ENCODE peak calls at places on chromosomes 12 and 14, in six cellular contexts. Y, K, I, G, O and J are unnamed samples.

GRCh38 chr12:19688489-19688888 is 249.2 kb downstream of the AEBP2 start:
- DNase-seq in Y (no peak), O (no peak), I (no peak), K (no peak), G (no peak), J (no peak)

GRCh38 chr14:84523746-84524145 is 1006.2 kb upstream of the FLRT2 start:
- DNase-seq in Y (no peak), G (no peak), K (no peak), I (no peak), O (no peak), J (no peak)

GRCh38 chr12:124744659-124745467 is 118.8 kb downstream of the SCARB1 start:
- DNase-seq in O (peak; percentile 78), Y (no peak), I (peak; percentile 48), G (peak; percentile 76), K (peak; percentile 85), J (no peak)

GRCh38 chr14:26123459-26123858 is 474.4 kb downstream of the NOVA1 start:
- DNase-seq in K (no peak), Y (no peak), I (no peak), O (no peak), G (no peak), J (no peak)

GRCh38 chr12:115873416-115874082 is 403.9 kb downstream of the MED13L start:
- DNase-seq in G (no peak), I (no peak), K (no peak), Y (no peak), O (peak; percentile 23), J (no peak)

GRCh38 chr12:111557271-111558106 is 41.6 kb downstream of the ATXN2 start:
- DNase-seq in Y (no peak), K (no peak), O (no peak), G (no peak), I (no peak), J (no peak)

GRCh38 chr12:54285150-54286041 is 4.9 kb downstream of the HNRNPA1 start:
- DNase-seq in Y (no peak), G (no peak), O (no peak), K (no peak), I (no peak), J (no peak)

GRCh38 chr12:69824028-69824427 is 999 bp upstream of the MYRFL start:
- DNase-seq in O (no peak), I (no peak), Y (no peak), G (no peak), K (no peak), J (no peak)

GRCh38 chr14:78319411-78319810 is 149.2 kb downstream of the NRXN3 start:
- DNase-seq in G (no peak), Y (no peak), K (peak; percentile 50), I (no peak), O (no peak), J (no peak)

GRCh38 chr12:53039851-53040250 is 10.0 kb upstream of the TNS2 start:
- DNase-seq in Y (no peak), O (no peak), G (no peak), I (no peak), K (no peak), J (no peak)

GRCh38 chr12:61879229-61879628 is 381.0 kb upstream of the USP15 start:
- DNase-seq in Y (no peak), O (no peak), I (no peak), K (no peak), G (no peak), J (no peak)

GRCh38 chr12:61880186-61880585 is 380.0 kb upstream of the USP15 start:
- DNase-seq in K (no peak), O (no peak), I (no peak), G (no peak), Y (no peak), J (no peak)
- H3K4me3 ChIP-seq in K (no peak overlapping the region), O (no peak overlapping the region), I (no peak overlapping the region), G (no peak overlapping the region), Y (no peak overlapping the region), J (no peak overlapping the region)

DNA sequence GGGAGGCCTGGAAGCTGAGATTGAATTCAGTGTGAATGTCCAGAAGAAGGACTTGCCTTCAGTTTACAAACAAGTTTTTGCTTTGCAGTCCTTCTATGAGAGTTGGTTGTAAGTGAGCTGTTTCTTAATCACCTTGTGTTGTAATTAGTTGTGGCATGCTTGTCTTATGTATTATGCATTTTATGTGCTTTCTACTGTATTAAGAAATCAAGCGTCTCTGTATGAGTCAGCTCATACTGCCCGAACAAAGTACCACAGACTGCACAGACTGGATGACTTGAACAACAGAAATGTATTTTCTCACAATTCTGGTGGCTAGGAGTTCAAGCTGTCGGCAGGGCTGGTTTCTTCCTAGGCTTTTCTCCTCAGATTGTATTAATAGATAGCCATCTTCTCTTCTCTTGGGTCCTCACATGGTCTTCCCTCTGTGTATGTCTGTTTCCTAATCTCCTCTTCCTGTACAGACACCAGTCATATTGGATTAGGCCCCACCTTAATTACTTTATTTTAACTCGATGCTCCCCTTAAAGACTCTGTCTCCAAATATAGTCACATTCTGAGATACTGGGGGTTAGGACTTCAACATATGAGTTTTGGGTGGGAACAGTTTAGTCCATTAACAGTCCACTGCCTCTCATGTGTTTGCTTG is 77.8 kb downstream of the FLRT2 start:
- DNase-seq in G (no peak), Y (no peak), O (no peak), K (no peak), I (no peak), J (no peak)
- H3K9ac ChIP-seq in G (no peak overlapping the region), Y (no peak overlapping the region), O (no peak overlapping the region), K (no peak overlapping the region), I (no peak overlapping the region), J (no peak overlapping the region)

GRCh38 chr12:128820253-128820652 is 3.5 kb downstream of the SLC15A4 start:
- DNase-seq in O (no peak), I (no peak), Y (no peak), G (no peak), K (no peak), J (no peak)

GRCh38 chr12:128825845-128826244 is 2.1 kb upstream of the SLC15A4 start:
- DNase-seq in I (no peak), Y (no peak), O (no peak), G (no peak), K (no peak), J (no peak)

GRCh38 chr12:128823916-128824839 is at the start of gene SLC15A4:
- DNase-seq in I (no peak), Y (peak; percentile 85), O (peak; percentile 86), K (peak; percentile 95), G (peak; percentile 80), J (peak; percentile 96)

GRCh38 chr12:128820723-128821432 is 2.9 kb downstream of the SLC15A4 start:
- DNase-seq in O (no peak), I (no peak), K (no peak), G (no peak), Y (no peak), J (no peak)

GRCh38 chr12:128823216-128823915 is 392 bp downstream of the SLC15A4 start:
- DNase-seq in Y (no peak), O (peak; percentile 12), G (no peak), I (no peak), K (peak; percentile 49), J (peak; percentile 16)
- TF ChIP-seq ZNF274 in Y (no peak), O (no peak), G (no peak), I (no peak), K (no peak), J (no peak)

DNA sequence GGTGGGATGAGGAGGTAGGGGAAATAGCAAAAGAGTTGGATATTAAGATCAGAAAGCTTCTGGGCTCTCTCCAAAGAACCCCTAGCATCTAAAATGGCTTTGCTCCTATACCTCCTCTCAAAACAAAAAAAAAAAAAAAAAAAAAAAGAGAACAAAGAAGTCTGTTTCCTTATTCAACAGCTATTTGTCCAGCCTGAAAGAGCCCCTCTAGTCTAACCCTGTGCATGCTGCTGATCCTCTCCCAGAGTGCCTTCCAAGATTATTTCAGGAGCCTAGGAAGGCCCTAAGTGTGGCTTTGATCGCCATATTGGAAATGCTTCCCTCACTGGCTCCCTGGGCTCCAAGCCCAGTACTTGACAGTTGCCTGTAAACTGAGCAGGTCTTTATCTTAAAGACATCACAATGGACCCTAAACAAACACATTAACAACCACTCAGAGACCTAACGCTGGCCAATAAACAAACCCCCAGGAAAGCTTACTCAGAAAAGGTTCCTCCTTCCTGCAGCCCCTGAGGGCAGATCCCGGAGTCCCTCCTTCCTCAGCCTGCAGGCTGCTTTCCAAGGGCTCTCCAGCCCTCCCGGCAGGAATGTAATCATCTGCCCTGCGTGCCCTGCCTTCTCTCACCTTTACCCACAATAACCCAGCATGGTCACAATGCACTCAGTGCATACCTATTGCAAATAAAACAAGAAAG is 17.4 kb upstream of the COL2A1 start:
- DNase-seq in O (no peak), G (no peak), I (no peak), K (no peak), Y (peak; percentile 97), J (peak; percentile 95)
- H3K4me3 ChIP-seq in O (no peak overlapping the region), G (no peak overlapping the region), I (no peak overlapping the region), K (no peak overlapping the region), Y (no peak overlapping the region), J (no peak overlapping the region)

GRCh38 chr12:55719371-55719770 is 822 bp upstream of the RDH5 start:
- DNase-seq in K (no peak), G (no peak), Y (no peak), O (no peak), I (no peak), J (no peak)
- H3K9ac ChIP-seq in K (no peak overlapping the region), G (no peak overlapping the region), Y (no peak overlapping the region), O (no peak overlapping the region), I (no peak overlapping the region), J (no peak overlapping the region)

DNA sequence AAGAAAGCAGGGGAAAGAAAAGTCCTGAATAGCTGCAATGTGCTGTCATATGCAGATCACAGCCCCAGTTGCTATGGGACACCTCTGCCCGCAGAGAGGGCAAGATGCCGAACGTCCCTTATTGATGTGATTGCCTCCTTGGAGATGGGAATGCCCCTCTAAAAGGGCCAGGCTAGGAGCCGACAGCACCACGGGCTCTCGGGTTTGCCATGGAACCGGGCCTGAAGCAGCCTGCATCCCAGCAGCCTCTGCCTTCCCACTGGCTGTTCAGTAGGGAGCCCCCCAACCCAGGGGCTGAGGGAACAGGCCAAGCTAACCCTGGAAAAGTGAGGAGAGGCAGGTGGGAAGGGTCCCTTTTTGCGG is 223.3 kb downstream of the ZFP36L1 start:
- DNase-seq in I (no peak), O (no peak), K (no peak), Y (no peak), G (no peak), J (no peak)
- TF ChIP-seq ZNF274 in I (no peak), O (no peak), K (no peak), Y (no peak), G (no peak), J (no peak)

GRCh38 chr14:54805080-54805479 is 97.5 kb downstream of the GCH1 start:
- DNase-seq in G (no peak), O (no peak), Y (no peak), I (no peak), K (no peak), J (no peak)
- H3K4me3 ChIP-seq in G (no peak overlapping the region), O (no peak overlapping the region), Y (no peak overlapping the region), I (no peak overlapping the region), K (no peak overlapping the region), J (no peak overlapping the region)

GRCh38 chr12:62763319-62763718 is 171.6 kb downstream of the PPM1H start:
- DNase-seq in Y (no peak), K (no peak), G (no peak), I (no peak), O (no peak), J (no peak)
- H3K9ac ChIP-seq in Y (no peak overlapping the region), K (no peak overlapping the region), G (no peak overlapping the region), I (no peak overlapping the region), O (no peak overlapping the region), J (no peak overlapping the region)